ENCODE peak calls at places on chromosomes 4 and X, in seven cellular contexts. One of them, this sample, is unnamed.
A peak's percentile ranks its signal among the peaks of the same experiment; 100 is the strongest.

GRCh38 chr4:70841951-70842350 is 2.3 kb upstream of the GRSF1 start:
- DNase-seq in HCT116: no peak
- DNase-seq in H1: no peak
- DNase-seq in K562: no peak
- DNase-seq in GM12878: no peak
- DNase-seq in SK-N-SH: no peak
- DNase-seq in HepG2: no peak
- DNase-seq in this sample: no peak

GRCh38 chrX:31715675-31716074 is 643.8 kb upstream of the FTHL17 start:
- DNase-seq in HCT116: no peak
- DNase-seq in H1: no peak
- DNase-seq in K562: no peak
- DNase-seq in GM12878: no peak
- DNase-seq in SK-N-SH: no peak
- DNase-seq in HepG2: no peak
- DNase-seq in this sample: peak; percentile 3

GRCh38 chr4:71186566-71187398 is 152.0 kb upstream of the SLC4A4 start:
- DNase-seq in HCT116: no peak
- DNase-seq in H1: no peak
- DNase-seq in K562: no peak
- DNase-seq in GM12878: no peak
- DNase-seq in SK-N-SH: peak; percentile 61
- DNase-seq in HepG2: no peak
- DNase-seq in this sample: no peak

GRCh38 chrX:86946569-86946968 is 571.0 kb upstream of the KLHL4 start:
- DNase-seq in HCT116: no peak
- DNase-seq in H1: no peak
- DNase-seq in K562: peak; percentile 12
- DNase-seq in GM12878: peak; percentile 1
- DNase-seq in SK-N-SH: peak; percentile 4
- DNase-seq in HepG2: peak; percentile 30
- DNase-seq in this sample: peak; percentile 55

GRCh38 chrX:155767101-155767878 is 113.9 kb upstream of the VAMP7 start:
- DNase-seq in HCT116: peak; percentile 71
- DNase-seq in H1: peak; percentile 27
- DNase-seq in K562: peak; percentile 84
- DNase-seq in GM12878: peak; percentile 4
- DNase-seq in SK-N-SH: peak; percentile 25
- DNase-seq in HepG2: no peak
- DNase-seq in this sample: peak; percentile 92

GRCh38 chr4:7759221-7759620 is 180.4 kb downstream of the AFAP1 start:
- DNase-seq in HCT116: no peak
- DNase-seq in H1: no peak
- DNase-seq in K562: no peak
- DNase-seq in GM12878: no peak
- DNase-seq in SK-N-SH: no peak
- DNase-seq in HepG2: no peak
- DNase-seq in this sample: no peak

GRCh38 chr4:39609454-39609911 is 29.2 kb downstream of the SMIM14 start:
- DNase-seq in HCT116: no peak
- DNase-seq in H1: no peak
- DNase-seq in K562: no peak
- DNase-seq in GM12878: peak; percentile 96
- DNase-seq in SK-N-SH: no peak
- DNase-seq in HepG2: peak; percentile 64
- DNase-seq in this sample: no peak

GRCh38 chr4:81215936-81216335 is 914 bp upstream of the PRKG2 start:
- DNase-seq in HCT116: no peak
- DNase-seq in H1: no peak
- DNase-seq in K562: no peak
- DNase-seq in GM12878: no peak
- DNase-seq in SK-N-SH: no peak
- DNase-seq in HepG2: no peak
- DNase-seq in this sample: no peak

GRCh38 chrX:145886469-145886868 is 68.8 kb downstream of the SLITRK2 start:
- DNase-seq in HCT116: no peak
- DNase-seq in H1: no peak
- DNase-seq in K562: no peak
- DNase-seq in GM12878: no peak
- DNase-seq in SK-N-SH: no peak
- DNase-seq in HepG2: no peak
- DNase-seq in this sample: no peak

GRCh38 chrX:50905334-50905733 is 5.2 kb upstream of the BMP15 start:
- DNase-seq in HCT116: no peak
- DNase-seq in H1: no peak
- DNase-seq in K562: peak; percentile 39
- DNase-seq in GM12878: no peak
- DNase-seq in SK-N-SH: no peak
- DNase-seq in HepG2: peak; percentile 4
- DNase-seq in this sample: no peak

GRCh38 chr4:123786955-123787354 is 390.4 kb downstream of the SPRY1 start:
- DNase-seq in HCT116: no peak
- DNase-seq in H1: no peak
- DNase-seq in K562: no peak
- DNase-seq in GM12878: no peak
- DNase-seq in SK-N-SH: no peak
- DNase-seq in HepG2: no peak
- DNase-seq in this sample: peak; percentile 9

GRCh38 chr4:3073158-3074077 is 920 bp downstream of the HTT-AS start:
- DNase-seq in HCT116: no peak
- DNase-seq in H1: no peak
- DNase-seq in K562: no peak
- DNase-seq in GM12878: no peak
- DNase-seq in SK-N-SH: peak; percentile 59
- DNase-seq in HepG2: peak; percentile 74
- DNase-seq in this sample: no peak

GRCh38 chr4:146224331-146224966 is 10.1 kb downstream of the REELD1 start:
- DNase-seq in HCT116: no peak
- DNase-seq in H1: no peak
- DNase-seq in K562: no peak
- DNase-seq in GM12878: no peak
- DNase-seq in SK-N-SH: no peak
- DNase-seq in HepG2: no peak
- DNase-seq in this sample: no peak

GRCh38 chrX:57595381-57595811 is 3.6 kb downstream of the ZXDB start:
- DNase-seq in HCT116: no peak
- DNase-seq in H1: no peak
- DNase-seq in K562: no peak
- DNase-seq in GM12878: no peak
- DNase-seq in SK-N-SH: no peak
- DNase-seq in HepG2: no peak
- DNase-seq in this sample: no peak

GRCh38 chr4:7073526-7074390 is 5.9 kb upstream of the GRPEL1 start:
- DNase-seq in HCT116: peak; percentile 65
- DNase-seq in H1: peak; percentile 15
- DNase-seq in K562: peak; percentile 78
- DNase-seq in GM12878: no peak
- DNase-seq in SK-N-SH: peak; percentile 87
- DNase-seq in HepG2: peak; percentile 77
- DNase-seq in this sample: peak; percentile 76

GRCh38 chr4:44632089-44632488 is 19.3 kb downstream of the YIPF7 start:
- DNase-seq in HCT116: no peak
- DNase-seq in H1: no peak
- DNase-seq in K562: no peak
- DNase-seq in GM12878: no peak
- DNase-seq in SK-N-SH: no peak
- DNase-seq in HepG2: no peak
- DNase-seq in this sample: peak; percentile 1

GRCh38 chrX:154419688-154420401 is 8.5 kb downstream of the TAFAZZIN start:
- DNase-seq in HCT116: no peak
- DNase-seq in H1: no peak
- DNase-seq in K562: no peak
- DNase-seq in GM12878: no peak
- DNase-seq in SK-N-SH: peak; percentile 68
- DNase-seq in HepG2: no peak
- DNase-seq in this sample: no peak

GRCh38 chr4:184409911-184410692 is 64.2 kb downstream of the IRF2 start:
- DNase-seq in HCT116: no peak
- DNase-seq in H1: no peak
- DNase-seq in K562: no peak
- DNase-seq in GM12878: no peak
- DNase-seq in SK-N-SH: no peak
- DNase-seq in HepG2: no peak
- DNase-seq in this sample: no peak

GRCh38 chrX:21658746-21659145 is 616 bp upstream of the KLHL34 start:
- DNase-seq in HCT116: no peak
- DNase-seq in H1: no peak
- DNase-seq in K562: no peak
- DNase-seq in GM12878: no peak
- DNase-seq in SK-N-SH: no peak
- DNase-seq in HepG2: no peak
- DNase-seq in this sample: no peak

GRCh38 chrX:54794004-54794403 is 4.1 kb downstream of the ITIH6 start:
- DNase-seq in HCT116: no peak
- DNase-seq in H1: no peak
- DNase-seq in K562: no peak
- DNase-seq in GM12878: no peak
- DNase-seq in SK-N-SH: no peak
- DNase-seq in HepG2: no peak
- DNase-seq in this sample: no peak

GRCh38 chr4:37568494-37568893 is 117.7 kb downstream of the RELL1 start:
- DNase-seq in HCT116: no peak
- DNase-seq in H1: no peak
- DNase-seq in K562: no peak
- DNase-seq in GM12878: no peak
- DNase-seq in SK-N-SH: no peak
- DNase-seq in HepG2: no peak
- DNase-seq in this sample: no peak

GRCh38 chrX:20527458-20528099 is 260.9 kb upstream of the RPS6KA3 start:
- DNase-seq in HCT116: no peak
- DNase-seq in H1: no peak
- DNase-seq in K562: peak; percentile 4
- DNase-seq in GM12878: no peak
- DNase-seq in SK-N-SH: peak; percentile 26
- DNase-seq in HepG2: peak; percentile 21
- DNase-seq in this sample: peak; percentile 39

GRCh38 chr4:56654238-56654632 is 26.9 kb downstream of the HOPX start:
- DNase-seq in HCT116: no peak
- DNase-seq in H1: no peak
- DNase-seq in K562: no peak
- DNase-seq in GM12878: no peak
- DNase-seq in SK-N-SH: no peak
- DNase-seq in HepG2: no peak
- DNase-seq in this sample: no peak

GRCh38 chrX:40504801-40505605 is 75.8 kb upstream of the ATP6AP2 start:
- DNase-seq in HCT116: no peak
- DNase-seq in H1: no peak
- DNase-seq in K562: no peak
- DNase-seq in GM12878: peak; percentile 3
- DNase-seq in SK-N-SH: no peak
- DNase-seq in HepG2: no peak
- DNase-seq in this sample: no peak

GRCh38 chr4:4502694-4503311 is 39.0 kb downstream of the STX18 start:
- DNase-seq in HCT116: no peak
- DNase-seq in H1: no peak
- DNase-seq in K562: peak; percentile 42
- DNase-seq in GM12878: no peak
- DNase-seq in SK-N-SH: no peak
- DNase-seq in HepG2: no peak
- DNase-seq in this sample: no peak

GRCh38 chr4:166165829-166166420 is 292.9 kb downstream of the TLL1 start:
- DNase-seq in HCT116: peak; percentile 77
- DNase-seq in H1: peak; percentile 5
- DNase-seq in K562: peak; percentile 65
- DNase-seq in GM12878: peak; percentile 36
- DNase-seq in SK-N-SH: peak; percentile 37
- DNase-seq in HepG2: peak; percentile 73
- DNase-seq in this sample: peak; percentile 2

GRCh38 chr4:109701566-109702399 is 1.5 kb downstream of the CASP6 start:
- DNase-seq in HCT116: no peak
- DNase-seq in H1: peak; percentile 7
- DNase-seq in K562: peak; percentile 45
- DNase-seq in GM12878: no peak
- DNase-seq in SK-N-SH: no peak
- DNase-seq in HepG2: peak; percentile 25
- DNase-seq in this sample: peak; percentile 5
- TF ChIP-seq JUND in HCT116: no peak
- TF ChIP-seq JUND in H1: no peak
- TF ChIP-seq JUND in K562: no peak
- TF ChIP-seq JUND in GM12878: no peak
- TF ChIP-seq JUND in SK-N-SH: no peak
- TF ChIP-seq JUND in HepG2: no peak
- TF ChIP-seq JUND in this sample: no peak

DNA sequence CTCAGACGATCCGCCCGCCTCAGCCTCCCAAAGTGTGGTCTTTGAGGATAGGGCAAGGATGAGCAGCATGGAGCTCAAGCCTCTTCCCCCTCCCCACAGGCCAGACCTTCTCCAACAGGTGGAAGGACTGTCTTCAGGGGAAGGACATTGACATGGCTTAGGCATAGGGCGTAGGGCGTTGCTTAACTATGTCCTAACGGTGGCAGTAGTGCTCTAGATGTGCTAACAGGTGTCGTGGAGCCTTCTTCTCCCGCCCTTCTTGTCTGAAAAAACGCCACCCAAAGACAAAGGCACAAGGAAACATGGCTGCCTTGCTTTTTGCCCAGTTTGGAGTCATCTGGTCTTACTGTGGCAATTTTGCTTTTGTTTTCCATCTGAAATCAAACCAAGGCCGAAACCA is 219.8 kb downstream of the OR13H1 start:
- DNase-seq in HCT116: no peak
- DNase-seq in H1: no peak
- DNase-seq in K562: no peak
- DNase-seq in GM12878: peak; percentile 95
- DNase-seq in SK-N-SH: peak; percentile 29
- DNase-seq in HepG2: no peak
- DNase-seq in this sample: peak; percentile 93
- TF ChIP-seq JUND in HCT116: no peak
- TF ChIP-seq JUND in H1: no peak
- TF ChIP-seq JUND in K562: no peak
- TF ChIP-seq JUND in GM12878: no peak
- TF ChIP-seq JUND in SK-N-SH: no peak
- TF ChIP-seq JUND in HepG2: no peak
- TF ChIP-seq JUND in this sample: no peak

GRCh38 chr4:120749445-120750151 is 172.9 kb downstream of the PRDM5 start:
- DNase-seq in HCT116: no peak
- DNase-seq in H1: no peak
- DNase-seq in K562: no peak
- DNase-seq in GM12878: peak; percentile 83
- DNase-seq in SK-N-SH: no peak
- DNase-seq in HepG2: no peak
- DNase-seq in this sample: no peak
- TF ChIP-seq JUND in HCT116: no peak
- TF ChIP-seq JUND in H1: no peak
- TF ChIP-seq JUND in K562: no peak
- TF ChIP-seq JUND in GM12878: no peak
- TF ChIP-seq JUND in SK-N-SH: no peak
- TF ChIP-seq JUND in HepG2: no peak
- TF ChIP-seq JUND in this sample: no peak

GRCh38 chr4:158948071-158948470 is 154.8 kb upstream of the RAPGEF2 start:
- DNase-seq in HCT116: no peak
- DNase-seq in H1: no peak
- DNase-seq in K562: no peak
- DNase-seq in GM12878: no peak
- DNase-seq in SK-N-SH: no peak
- DNase-seq in HepG2: no peak
- DNase-seq in this sample: peak; percentile 13

GRCh38 chr4:158945529-158946108 is 157.3 kb upstream of the RAPGEF2 start:
- DNase-seq in HCT116: no peak
- DNase-seq in H1: no peak
- DNase-seq in K562: peak; percentile 14
- DNase-seq in GM12878: no peak
- DNase-seq in SK-N-SH: no peak
- DNase-seq in HepG2: no peak
- DNase-seq in this sample: no peak

GRCh38 chr4:158946825-158947224 is 156.1 kb upstream of the RAPGEF2 start:
- DNase-seq in HCT116: no peak
- DNase-seq in H1: no peak
- DNase-seq in K562: no peak
- DNase-seq in GM12878: no peak
- DNase-seq in SK-N-SH: no peak
- DNase-seq in HepG2: no peak
- DNase-seq in this sample: no peak

GRCh38 chr4:158949094-158949493 is 153.8 kb upstream of the RAPGEF2 start:
- DNase-seq in HCT116: no peak
- DNase-seq in H1: no peak
- DNase-seq in K562: no peak
- DNase-seq in GM12878: no peak
- DNase-seq in SK-N-SH: no peak
- DNase-seq in HepG2: no peak
- DNase-seq in this sample: no peak
- TF ChIP-seq JUND in HCT116: peak; percentile 8
- TF ChIP-seq JUND in H1: no peak
- TF ChIP-seq JUND in K562: peak; percentile 79
- TF ChIP-seq JUND in GM12878: no peak
- TF ChIP-seq JUND in SK-N-SH: peak; percentile 20
- TF ChIP-seq JUND in HepG2: no peak
- TF ChIP-seq JUND in this sample: no peak

This sample was measured in T47D.